ENCODE peak calls at places on chromosomes 4 and X, in four cellular contexts. X is heart right ventricle, W is cardiac muscle cell, I is pancreas. Q is an unnamed sample.

GRCh38 chr4:142493255-142493976 is 352.7 kb downstream of the INPP4B start:
- DNase-seq in X (no peak), W (no peak), I (no peak), Q (peak; percentile 17)

GRCh38 chrX:57481514-57481913 is 110.3 kb upstream of the ZXDB start:
- DNase-seq in X (no peak), W (no peak), I (peak; percentile 24), Q (no peak)

GRCh38 chr4:7721984-7722551 is 217.6 kb downstream of the AFAP1 start:
- DNase-seq in X (no peak), W (no peak), I (no peak), Q (no peak)

GRCh38 chrX:69197690-69198089 is 32.4 kb upstream of the PJA1 start:
- DNase-seq in X (no peak), W (no peak), I (no peak), Q (no peak)

GRCh38 chrX:37454537-37455285 is 105.5 kb downstream of the PRRG1 start:
- DNase-seq in X (no peak), W (no peak), I (no peak), Q (peak; percentile 27)

GRCh38 chr4:95465010-95465409 is 83.8 kb downstream of the UNC5C start:
- DNase-seq in X (no peak), W (no peak), I (no peak), Q (peak; percentile 54)

GRCh38 chrX:109797311-109797975 is 64.4 kb upstream of the ACSL4 start:
- DNase-seq in X (no peak), W (no peak), I (no peak), Q (no peak)

GRCh38 chr4:78058591-78059523 is 1.7 kb downstream of the FRAS1 start:
- DNase-seq in X (peak; percentile 26), W (peak; percentile 77), I (peak; percentile 78), Q (peak; percentile 29)

GRCh38 chr4:73870778-73871177 is 1.6 kb downstream of the CXCL1 start:
- DNase-seq in X (no peak), W (no peak), I (no peak), Q (no peak)

GRCh38 chrX:118523920-118524319 is 28.3 kb downstream of the DOCK11 start:
- DNase-seq in X (no peak), W (no peak), I (no peak), Q (no peak)

GRCh38 chr4:18695733-18696527 is 674.4 kb upstream of the LCORL start:
- DNase-seq in X (no peak), W (no peak), I (no peak), Q (no peak)

GRCh38 chr4:114036426-114036825 is 57.0 kb upstream of the ARSJ start:
- DNase-seq in X (no peak), W (no peak), I (no peak), Q (no peak)

GRCh38 chr4:41757521-41758156 is 9.1 kb upstream of the PHOX2B start:
- DNase-seq in X (no peak), W (no peak), I (no peak), Q (no peak)

GRCh38 chr4:139176299-139177048 is 544 bp downstream of the ELF2 start:
- DNase-seq in X (peak; percentile 87), W (peak; percentile 86), I (peak; percentile 89), Q (peak; percentile 85)

GRCh38 chr4:169135776-169136175 is 125.7 kb upstream of the CBR4 start:
- DNase-seq in X (no peak), W (no peak), I (no peak), Q (no peak)

GRCh38 chrX:145848451-145848850 is 30.8 kb downstream of the SLITRK2 start:
- DNase-seq in X (no peak), W (no peak), I (no peak), Q (no peak)

GRCh38 chr4:25637581-25638220 is 17.9 kb upstream of the SLC34A2 start:
- DNase-seq in X (no peak), W (no peak), I (no peak), Q (no peak)

GRCh38 chr4:113411496-113411938 is 350.0 kb downstream of the CAMK2D start:
- DNase-seq in X (no peak), W (no peak), I (no peak), Q (peak; percentile 87)

GRCh38 chr4:41133619-41134018 is 80.7 kb downstream of the APBB2 start:
- DNase-seq in X (no peak), W (peak; percentile 41), I (no peak), Q (no peak)

GRCh38 chrX:12370444-12371089 is 232.3 kb downstream of the FRMPD4 start:
- DNase-seq in X (no peak), W (no peak), I (no peak), Q (no peak)

GRCh38 chrX:1111543-1112300 is 100.7 kb downstream of the CRLF2 start:
- DNase-seq in X (no peak), W (no peak), I (no peak), Q (no peak)

GRCh38 chr4:79258614-79259176 is 67.2 kb downstream of the NAA11 start:
- DNase-seq in X (no peak), W (no peak), I (no peak), Q (no peak)

GRCh38 chrX:24144528-24144927 is 5.0 kb upstream of the ZFX start:
- DNase-seq in X (no peak), W (no peak), I (no peak), Q (no peak)

GRCh38 chrX:39981946-39982345 is 115.8 kb downstream of the BCOR start:
- DNase-seq in X (no peak), W (no peak), I (no peak), Q (no peak)

GRCh38 chrX:2500681-2501151 is at the start of the genes DHRSX and ZBED1:
- DNase-seq in X (peak; percentile 67), W (peak; percentile 66), I (peak; percentile 76), Q (no peak)

GRCh38 chrX:31070057-31070468 is 1.8 kb downstream of the FTHL17 start:
- DNase-seq in X (no peak), W (no peak), I (no peak), Q (no peak)

GRCh38 chr4:150321113-150321512 is 242.9 kb downstream of the DCLK2 start:
- DNase-seq in X (no peak), W (no peak), I (no peak), Q (no peak)

GRCh38 chr4:3516061-3516835 is 16.0 kb downstream of the LRPAP1 start:
- DNase-seq in X (no peak), W (no peak), I (peak; percentile 58), Q (no peak)

GRCh38 chrX:155966876-155967275 is 30.6 kb upstream of the IL9R start:
- DNase-seq in X (no peak), W (peak; percentile 2), I (no peak), Q (no peak)

GRCh38 chr4:130210871-130211270 is 1114.9 kb downstream of the C4orf33 start:
- DNase-seq in X (no peak), W (no peak), I (no peak), Q (peak; percentile 86)

GRCh38 chrX:9163153-9163790 is 129.3 kb upstream of the FAM9B start:
- DNase-seq in X (no peak), W (no peak), I (no peak), Q (peak; percentile 33)

GRCh38 chr4:180923476-180923875 is 1319.7 kb upstream of the TENM3 start:
- DNase-seq in X (no peak), W (no peak), I (no peak), Q (peak; percentile 60)

GRCh38 chr4:165359501-165359900 is 19.3 kb upstream of the CPE start:
- DNase-seq in X (no peak), W (no peak), I (no peak), Q (no peak)

GRCh38 chr4:3753711-3754412 is 12.3 kb upstream of the ADRA2C start:
- DNase-seq in X (no peak), W (no peak), I (no peak), Q (no peak)

GRCh38 chr4:173318648-173319211 is 15.4 kb downstream of the HMGB2 start:
- DNase-seq in X (no peak), W (peak; percentile 41), I (no peak), Q (peak; percentile 74)

GRCh38 chrX:120306640-120307039 is 4.6 kb downstream of the TMEM255A start:
- DNase-seq in X (no peak), W (no peak), I (no peak), Q (no peak)

GRCh38 chrX:120309873-120310730 is 1.2 kb downstream of the TMEM255A start:
- DNase-seq in X (no peak), W (peak; percentile 23), I (no peak), Q (no peak)

GRCh38 chrX:120310861-120311631 is at the start of gene TMEM255A:
- DNase-seq in X (peak; percentile 15), W (peak; percentile 17), I (peak; percentile 73), Q (peak; percentile 3)

GRCh38 chrX:120308959-120309872 is 2.0 kb downstream of the TMEM255A start:
- DNase-seq in X (peak; percentile 31), W (peak; percentile 78), I (peak; percentile 71), Q (peak; percentile 54)

DNA sequence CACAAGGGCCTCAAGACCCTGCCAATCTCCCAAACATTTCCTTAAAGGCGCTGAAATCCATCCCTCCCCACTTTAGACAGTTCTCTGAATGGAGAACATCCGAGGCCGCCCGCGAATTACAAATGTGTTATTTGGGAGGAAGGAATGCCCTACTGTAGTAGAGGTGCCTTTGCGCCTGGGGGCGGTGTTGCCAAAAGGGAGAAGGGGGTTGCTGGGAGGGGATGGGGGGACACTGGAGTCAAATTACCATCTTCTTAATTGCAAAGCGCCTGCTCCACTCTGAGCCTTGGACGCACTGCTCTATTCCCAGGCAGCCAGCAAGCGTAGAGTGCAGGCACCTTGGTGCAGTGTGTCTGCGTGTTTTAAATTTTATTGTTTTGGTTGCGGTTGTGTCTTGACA is 2.7 kb downstream of the TMEM255A start:
- DNase-seq in X (peak; percentile 9), W (peak; percentile 71), I (no peak), Q (peak; percentile 2)
- H3K4me3 ChIP-seq in X (peak overlapping the region; percentile 55), W (peak overlapping the region; percentile 40), I (no peak overlapping the region), Q (no peak overlapping the region)

DNA sequence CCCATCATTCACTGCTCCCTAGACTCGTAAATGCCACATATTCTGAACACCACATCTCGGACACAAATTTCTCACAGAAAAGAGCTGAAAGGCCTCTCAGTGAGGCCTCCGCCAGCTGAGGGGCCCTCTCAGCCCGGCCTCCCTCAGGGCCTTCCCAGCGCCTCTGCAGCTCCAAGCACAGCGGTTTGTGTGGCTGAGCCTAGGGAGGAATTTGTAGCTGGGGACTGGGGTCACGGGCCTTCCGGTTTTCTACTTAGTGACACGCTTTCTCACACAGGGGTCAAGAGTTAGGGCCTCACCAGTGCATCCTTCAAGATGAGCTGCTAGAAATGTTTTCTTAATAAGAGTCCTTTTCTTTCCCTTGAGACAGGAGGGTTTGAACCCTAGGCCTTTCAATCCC is 105.0 kb downstream of the CHIC2 start:
- DNase-seq in X (peak; percentile 19), W (no peak), I (no peak), Q (no peak)
- TF ChIP-seq CTCF in X (no peak), W (no peak), I (no peak), Q (no peak)

DNA sequence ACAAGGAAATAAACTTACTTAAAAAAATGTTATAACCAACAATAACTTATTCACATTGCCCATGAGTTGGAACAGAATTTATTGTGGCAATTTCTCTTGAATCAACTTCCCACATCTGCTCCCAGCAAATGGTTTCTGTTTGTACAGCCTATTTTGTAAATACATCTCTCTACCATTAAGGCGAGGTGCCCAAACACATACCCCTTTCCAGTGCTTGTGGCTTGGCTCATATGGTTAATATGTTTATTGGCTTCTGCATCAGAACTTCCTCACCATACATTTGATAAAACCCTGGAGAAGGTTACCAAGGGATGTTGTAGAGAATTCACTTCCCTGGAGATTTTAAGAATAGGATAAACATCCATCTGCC is 207.1 kb downstream of the SOWAHB start:
- DNase-seq in X (no peak), W (no peak), I (no peak), Q (no peak)
- H3K4me3 ChIP-seq in X (no peak overlapping the region), W (peak overlapping the region; percentile 87), I (peak overlapping the region; percentile 61), Q (no peak overlapping the region)

DNA sequence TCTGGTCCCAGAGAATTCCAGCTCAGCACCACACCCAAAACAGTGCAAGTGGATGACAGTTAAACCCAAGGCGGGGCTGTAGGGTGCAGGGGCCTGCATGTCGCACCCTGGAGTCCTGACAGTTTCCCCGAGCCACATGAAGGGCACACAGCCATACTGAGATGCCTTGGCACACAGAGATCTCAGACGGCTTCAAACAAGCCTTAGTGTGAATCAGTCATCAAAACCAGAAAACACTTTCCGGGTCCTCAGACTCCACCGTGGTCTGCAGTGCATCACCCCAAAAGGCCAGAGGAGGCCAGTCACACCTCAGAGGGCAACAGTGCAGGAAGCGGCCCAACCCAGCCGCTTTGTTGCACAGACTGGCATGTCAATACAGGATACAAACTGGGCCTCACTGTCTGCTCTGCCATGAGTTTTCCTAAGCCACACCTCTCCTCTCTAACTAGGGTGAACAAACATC is 64.6 kb upstream of the ENPP6 start:
- DNase-seq in X (no peak), W (no peak), I (no peak), Q (no peak)
- TF ChIP-seq CTCF in X (peak; percentile 16), W (no peak), I (no peak), Q (no peak)